ENCODE peak calls at places on chromosomes 1 and 21, in ten cellular contexts. Y is CD4-positive, CD25-positive, alpha-beta regulatory T cell; T is neural progenitor cell; U is sigmoid colon; A is fibroblast of the aortic adventitia; L is astrocyte of the spinal cord; W is A549; R is lower lobe of right lung; Q is IMR-90; M is CD8-positive, alpha-beta memory T cell. X is an unnamed sample.

GRCh38 chr21:46237474-46237873 is 8.9 kb upstream of the LSS start:
- DNase-seq in L (no peak), Q (no peak), T (no peak), R (no peak), W (no peak), Y (no peak), M (no peak), U (no peak), A (no peak), X (no peak)

GRCh38 chr1:88104234-88104633 is 579.8 kb upstream of the PKN2 start:
- DNase-seq in R (no peak), Q (peak), T (no peak), L (no peak), U (no peak), W (no peak), M (no peak), Y (no peak), A (peak), X (no peak)

GRCh38 chr1:78092686-78093085 is 46.9 kb downstream of the GIPC2 start:
- DNase-seq in M (no peak), Q (no peak), A (no peak), W (peak), L (no peak), Y (no peak), T (no peak), R (no peak), U (no peak), X (no peak)

GRCh38 chr1:206456577-206457375 is 13.5 kb upstream of the IKBKE start:
- DNase-seq in Y (peak), R (no peak), U (no peak), Q (no peak), W (no peak), L (no peak), T (no peak), A (no peak), M (no peak), X (no peak)

GRCh38 chr1:40709100-40709801 is 17.7 kb downstream of the NFYC start:
- DNase-seq in Q (peak), T (peak), R (peak), A (peak), U (peak), Y (peak), M (peak), L (peak), W (peak), X (peak)

GRCh38 chr21:45388011-45388521 is 16.9 kb upstream of the COL18A1 start:
- DNase-seq in M (peak), W (no peak), T (peak), U (peak), R (peak), L (no peak), A (no peak), Q (no peak), Y (no peak), X (peak)

GRCh38 chr1:27141266-27142003 is 13.5 kb downstream of the SLC9A1 start:
- DNase-seq in Y (no peak), R (peak), M (no peak), Q (no peak), T (no peak), L (no peak), W (no peak), U (no peak), A (no peak), X (no peak)

GRCh38 chr1:29690156-29690555 is 453.8 kb downstream of the PTPRU start:
- DNase-seq in W (no peak), T (no peak), U (peak), Y (no peak), Q (no peak), R (no peak), L (no peak), M (no peak), A (no peak), X (no peak)

GRCh38 chr1:89363196-89363595 is 663 bp upstream of the GBP6 start:
- DNase-seq in L (peak), Q (peak), R (no peak), A (no peak), W (no peak), U (no peak), Y (peak), M (no peak), T (no peak), X (no peak)

GRCh38 chr1:42922687-42923366 is 35.8 kb downstream of the SLC2A1 start:
- DNase-seq in Y (peak), M (peak), T (peak), R (no peak), U (no peak), L (peak), A (peak), W (peak), Q (peak), X (no peak)

GRCh38 chr1:54335396-54336056 is 70.7 kb downstream of the SSBP3 start:
- DNase-seq in Q (peak), U (peak), R (no peak), T (no peak), M (no peak), A (peak), L (peak), Y (no peak), W (no peak), X (peak)

GRCh38 chr1:5779608-5780323 is 212.5 kb downstream of the NPHP4 start:
- DNase-seq in L (no peak), M (no peak), T (no peak), Q (no peak), Y (no peak), A (no peak), U (no peak), W (no peak), R (no peak), X (no peak)

GRCh38 chr1:61271412-61271789 is 189.0 kb downstream of the NFIA start:
- DNase-seq in Y (no peak), A (no peak), L (no peak), T (peak), W (no peak), R (no peak), U (no peak), M (no peak), Q (no peak), X (no peak)

GRCh38 chr1:228224198-228225164 is 16.6 kb downstream of the OBSCN start:
- DNase-seq in L (no peak), M (no peak), T (no peak), R (no peak), Y (no peak), A (no peak), W (no peak), U (no peak), Q (no peak), X (no peak)

GRCh38 chr1:227541129-227541528 is 22.2 kb upstream of the ZNF678 start:
- DNase-seq in Q (no peak), A (no peak), M (peak), L (no peak), W (no peak), T (no peak), R (no peak), Y (no peak), U (no peak), X (no peak)

GRCh38 chr21:41726970-41727783 is 39.7 kb downstream of the RIPK4 start:
- DNase-seq in W (peak), R (no peak), A (peak), U (no peak), Q (peak), L (peak), T (no peak), M (no peak), Y (no peak), X (peak)

GRCh38 chr1:87333692-87334347 is 5.1 kb downstream of the LMO4 start:
- DNase-seq in W (no peak), L (no peak), T (no peak), R (no peak), A (peak), M (no peak), Q (peak), U (no peak), Y (peak), X (no peak)

GRCh38 chr1:92623187-92623778 is 136.6 kb upstream of the GFI1 start:
- DNase-seq in Y (peak), T (no peak), Q (peak), U (no peak), W (no peak), R (no peak), M (no peak), L (peak), A (peak), X (no peak)

GRCh38 chr1:108016451-108016920 is 51.5 kb upstream of the VAV3 start:
- DNase-seq in W (no peak), L (peak), U (no peak), T (no peak), R (no peak), Y (no peak), Q (no peak), A (peak), M (no peak), X (peak)

GRCh38 chr1:1318131-1318652 is 6.3 kb downstream of the INTS11 start:
- DNase-seq in Q (peak), A (peak), W (no peak), U (peak), R (peak), L (peak), M (no peak), Y (no peak), T (no peak), X (peak)

GRCh38 chr1:227225715-227226346 is 92.5 kb downstream of the CDC42BPA start:
- DNase-seq in U (no peak), T (no peak), A (peak), W (no peak), Y (no peak), M (no peak), L (peak), Q (peak), R (no peak), X (no peak)

GRCh38 chr1:98496246-98496995 is 165.1 kb upstream of the SNX7 start:
- DNase-seq in L (no peak), U (no peak), Y (no peak), T (no peak), A (peak), R (no peak), M (no peak), Q (peak), W (no peak), X (no peak)

GRCh38 chr1:204493145-204493881 is 1.3 kb downstream of the PIK3C2B start:
- DNase-seq in A (peak), R (peak), Y (no peak), T (peak), U (peak), L (peak), Q (peak), W (peak), M (no peak), X (peak)

GRCh38 chr1:205645494-205645893 is 13.7 kb upstream of the ELK4 start:
- DNase-seq in Q (no peak), M (no peak), L (no peak), A (no peak), U (no peak), R (no peak), W (no peak), T (no peak), Y (no peak), X (no peak)

GRCh38 chr1:145871994-145872411 is 13.1 kb upstream of the PIAS3 start:
- DNase-seq in A (peak), Y (peak), Q (peak), U (peak), R (peak), L (peak), M (peak), W (no peak), T (peak), X (peak)

GRCh38 chr1:221841291-221841982 is 99.5 kb upstream of the DUSP10 start:
- DNase-seq in W (no peak), T (no peak), A (peak), Y (no peak), R (no peak), L (no peak), U (no peak), M (no peak), Q (no peak), X (no peak)

GRCh38 chr1:50724626-50725286 is 235.3 kb downstream of the FAF1 start:
- DNase-seq in Q (no peak), A (no peak), T (no peak), Y (peak), R (no peak), U (no peak), W (no peak), L (no peak), M (no peak), X (no peak)

GRCh38 chr1:157509546-157510232 is 42.6 kb downstream of the FCRL5 start:
- DNase-seq in Y (no peak), R (no peak), L (no peak), Q (no peak), U (no peak), A (no peak), M (no peak), W (no peak), T (no peak), X (no peak)

GRCh38 chr1:93346472-93346991 is 825 bp downstream of the DR1 start:
- DNase-seq in M (peak), A (peak), Q (peak), W (no peak), R (no peak), T (peak), L (peak), Y (peak), U (no peak), X (no peak)

GRCh38 chr1:6414881-6415280 is 4.8 kb downstream of the HES2 start:
- DNase-seq in Q (no peak), Y (no peak), U (no peak), R (no peak), W (no peak), T (no peak), M (no peak), L (no peak), A (no peak), X (no peak)

GRCh38 chr1:198678301-198678836 is 39.5 kb downstream of the PTPRC start:
- DNase-seq in W (no peak), Y (no peak), U (no peak), Q (no peak), R (no peak), T (peak), L (no peak), M (peak), A (no peak), X (no peak)

GRCh38 chr1:36924282-36924791 is 110.0 kb downstream of the GRIK3 start:
- DNase-seq in A (peak), U (peak), L (peak), Q (peak), M (no peak), W (no peak), T (peak), R (peak), Y (peak), X (peak)

GRCh38 chr1:158117854-158118691 is 62.6 kb upstream of the CD1D start:
- DNase-seq in Y (peak), R (no peak), T (peak), M (peak), A (peak), W (peak), U (peak), Q (peak), L (peak), X (peak)

GRCh38 chr1:116325922-116326321 is 47.1 kb upstream of the ATP1A1 start:
- DNase-seq in T (no peak), Y (peak), A (no peak), L (no peak), Q (no peak), W (no peak), M (peak), R (no peak), U (no peak), X (no peak)

GRCh38 chr1:205918955-205919746 is 24.1 kb downstream of the SLC26A9 start:
- DNase-seq in W (peak), T (peak), M (peak), R (peak), Q (peak), U (peak), Y (peak), L (peak), A (peak), X (peak)

GRCh38 chr1:243917177-243917862 is 67.3 kb upstream of the AKT3 start:
- DNase-seq in Q (peak), W (peak), R (peak), Y (peak), U (peak), A (peak), T (peak), M (no peak), L (peak), X (peak)

GRCh38 chr1:34686531-34686930 is 68.3 kb upstream of the GJB5 start:
- DNase-seq in U (no peak), R (peak), T (no peak), Y (no peak), W (no peak), Q (no peak), L (no peak), A (no peak), M (no peak), X (no peak)

GRCh38 chr1:54516249-54516920 is 31.6 kb upstream of the ACOT11 start:
- DNase-seq in M (no peak), T (no peak), W (no peak), Y (no peak), A (peak), L (no peak), Q (peak), R (no peak), U (no peak), X (no peak)

GRCh38 chr1:33013791-33014190 is 22.9 kb downstream of the AK2 start:
- DNase-seq in T (no peak), M (no peak), A (no peak), Y (no peak), W (no peak), U (no peak), Q (no peak), L (no peak), R (no peak), X (no peak)

DNA sequence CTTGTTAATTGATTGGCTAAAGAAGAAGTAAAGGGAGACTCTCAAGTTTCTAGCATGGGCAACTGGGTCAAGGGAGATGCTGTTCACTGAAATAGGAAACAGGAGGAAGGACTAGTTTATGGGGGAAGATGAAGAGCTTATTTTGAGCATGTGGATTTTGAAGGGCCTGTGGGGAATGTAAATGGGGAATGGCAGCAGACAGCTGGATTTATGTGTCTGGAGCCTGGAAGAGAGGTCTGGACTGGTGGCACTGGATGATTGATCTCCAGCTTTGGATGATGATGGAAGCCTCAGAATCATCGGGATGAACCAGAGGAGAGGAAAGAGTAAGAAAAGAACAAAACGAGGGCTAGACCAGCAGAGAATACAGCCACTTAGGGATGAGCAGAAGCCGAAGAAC is 54.9 kb upstream of the ENAH start:
- DNase-seq in U (no peak), A (no peak), T (no peak), W (no peak), Y (no peak), L (no peak), Q (no peak), R (no peak), M (no peak), X (no peak)
- H3K4me3 ChIP-seq in U (no peak), A (no peak), T (no peak), W (no peak), Y (no peak), L (no peak), Q (no peak), R (no peak), M (no peak), X (no peak)

DNA sequence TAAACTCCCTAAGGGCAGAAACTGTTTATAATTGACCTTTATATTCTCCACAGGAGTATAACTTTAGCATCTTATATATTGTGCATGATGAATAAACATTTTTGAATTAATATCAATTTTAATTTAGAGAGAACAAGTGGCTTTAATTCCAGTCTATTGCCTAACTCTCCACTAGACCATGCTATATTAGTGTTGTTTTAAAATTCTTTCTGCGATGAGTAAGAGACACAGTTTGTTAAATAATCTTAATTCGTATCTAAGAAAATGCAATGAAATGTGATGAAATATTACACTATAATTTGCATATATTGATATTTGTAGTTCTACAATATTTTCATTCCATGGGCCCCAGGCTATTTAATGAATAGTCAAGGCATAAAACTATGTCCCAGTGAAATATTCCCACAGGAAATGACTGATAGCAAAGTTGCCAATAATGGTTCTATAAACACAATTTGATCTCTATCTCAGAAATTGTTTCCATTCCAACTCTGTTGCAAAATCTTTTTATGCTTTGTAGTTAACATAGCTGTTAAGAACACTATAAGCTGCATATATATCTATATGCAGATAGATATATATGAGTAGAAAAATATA is 2.9 kb upstream of the SYDE2 start:
- DNase-seq in T (no peak), U (no peak), M (no peak), L (peak), A (peak), W (no peak), Q (peak), R (no peak), Y (no peak), X (no peak)
- H3K4me3 ChIP-seq in T (no peak), U (no peak), M (no peak), L (no peak), A (no peak), W (no peak), Q (no peak), R (no peak), Y (no peak), X (no peak)

DNA sequence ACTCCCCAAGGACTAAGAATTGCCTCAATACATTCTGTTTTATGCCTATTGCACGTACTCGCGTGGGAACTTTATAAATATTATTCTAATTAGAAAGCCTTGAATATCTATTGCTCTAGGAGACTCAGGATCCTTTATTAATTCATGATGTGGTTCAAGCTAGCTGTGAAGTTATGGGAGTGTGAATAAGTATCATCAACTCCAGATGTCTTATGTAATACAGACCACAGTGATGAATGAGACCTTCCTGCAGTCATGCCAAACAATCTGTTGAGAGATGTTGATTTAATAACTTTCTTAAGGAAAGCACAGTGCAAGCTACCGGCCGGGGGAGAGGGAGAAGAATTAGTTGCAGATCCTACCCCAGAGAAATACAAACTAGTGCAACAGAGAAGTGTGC is 519.2 kb upstream of the ZP4 start:
- DNase-seq in L (peak), R (no peak), M (no peak), A (peak), Y (no peak), T (no peak), U (no peak), W (no peak), Q (peak), X (peak)
- H3K4me3 ChIP-seq in L (no peak), R (no peak), M (no peak), A (no peak), Y (no peak), T (no peak), U (no peak), W (no peak), Q (no peak), X (no peak)

GRCh38 chr1:209428241-209428921 is 155.1 kb upstream of the CAMK1G start:
- DNase-seq in U (no peak), L (no peak), R (no peak), Y (no peak), W (no peak), Q (no peak), T (peak), M (no peak), A (no peak), X (no peak)

GRCh38 chr1:209431402-209431801 is 152.1 kb upstream of the CAMK1G start:
- DNase-seq in Y (no peak), U (no peak), R (no peak), Q (no peak), L (no peak), M (no peak), W (no peak), A (no peak), T (no peak), X (no peak)

GRCh38 chr1:209430821-209431259 is 152.7 kb upstream of the CAMK1G start:
- DNase-seq in R (no peak), Y (no peak), M (no peak), U (no peak), A (no peak), Q (no peak), L (no peak), T (no peak), W (no peak), X (no peak)

GRCh38 chr1:209431813-209432442 is 151.6 kb upstream of the CAMK1G start:
- DNase-seq in W (no peak), M (no peak), T (no peak), R (no peak), A (no peak), Q (no peak), Y (no peak), L (no peak), U (no peak), X (no peak)

GRCh38 chr1:209430107-209430506 is 153.4 kb upstream of the CAMK1G start:
- DNase-seq in W (no peak), T (no peak), Q (no peak), R (no peak), M (no peak), Y (no peak), L (no peak), U (no peak), A (no peak), X (no peak)
- H3K4me3 ChIP-seq in W (no peak), T (no peak), Q (no peak), R (no peak), M (no peak), Y (no peak), L (no peak), U (no peak), A (no peak), X (no peak)

DNA sequence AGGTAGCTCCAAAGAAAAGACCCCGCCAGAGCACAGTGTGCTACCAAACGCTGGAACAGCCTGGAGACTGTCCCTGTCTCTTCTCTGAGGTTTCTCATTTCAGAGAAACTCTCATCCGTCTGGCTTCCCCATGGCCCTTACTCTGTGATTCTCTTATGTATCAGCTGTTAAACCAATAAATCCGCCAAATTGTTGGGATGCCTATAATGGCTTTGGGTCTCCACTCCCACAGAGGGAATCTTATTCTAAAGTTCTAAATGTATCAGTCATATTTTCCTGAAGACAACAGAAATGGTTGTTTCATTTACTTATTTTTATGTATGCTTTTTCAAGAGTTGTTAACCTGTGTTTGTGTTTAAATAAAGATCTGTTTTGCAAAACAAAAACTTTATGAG is 4.0 kb downstream of the ERG start:
- DNase-seq in M (no peak), L (peak), R (no peak), Y (no peak), T (no peak), U (no peak), A (no peak), W (no peak), Q (no peak), X (no peak)
- H3K4me3 ChIP-seq in M (no peak), L (no peak), R (peak), Y (no peak), T (no peak), U (no peak), A (no peak), W (no peak), Q (no peak), X (peak)

X was measured in heart right ventricle.